ENCODE peak calls at places on chromosome 19, in nine cellular contexts. W is WERI-Rb-1; E is EL; M is neural crest cell; D is progenitor cell of endocrine pancreas; F is NCI-H1436; Q is fibroblast of the aortic adventitia; L is AG04450; K is activated naive CD4-positive, alpha-beta T cell. C is an unnamed sample.

GRCh38 chr19:11942008-11942842 is 17.3 kb downstream of the ZNF700 start:
- DNase-seq in W (no peak), E (no peak), M (no peak), D (no peak), F (no peak), Q (no peak), L (no peak), K (no peak), C (no peak)

GRCh38 chr19:19399733-19400438 is 5.6 kb upstream of the GATAD2A start:
- DNase-seq in W (no peak), E (peak), M (no peak), D (no peak), F (no peak), Q (peak), L (no peak), K (no peak), C (peak)

GRCh38 chr19:43460362-43461016 is 4.9 kb downstream of the LYPD3 start:
- DNase-seq in W (no peak), E (no peak), M (no peak), D (no peak), F (no peak), Q (no peak), L (no peak), K (no peak), C (no peak)

GRCh38 chr19:2476451-2477140 is 669 bp downstream of the GADD45B start:
- DNase-seq in W (peak), E (peak), M (no peak), D (no peak), F (no peak), Q (peak), L (no peak), K (peak), C (peak)

GRCh38 chr19:18672606-18673337 is 10.7 kb upstream of the CRTC1 start:
- DNase-seq in W (peak), E (no peak), M (no peak), D (no peak), F (no peak), Q (peak), L (no peak), K (no peak), C (peak)

GRCh38 chr19:913080-913748 is at the start of gene R3HDM4:
- DNase-seq in W (peak), E (peak), M (peak), D (peak), F (peak), Q (peak), L (no peak), K (peak), C (peak)

GRCh38 chr19:46533085-46534081 is 37.7 kb upstream of the PNMA8B start:
- DNase-seq in W (no peak), E (no peak), M (no peak), D (no peak), F (no peak), Q (no peak), L (no peak), K (no peak), C (no peak)

GRCh38 chr19:3518669-3519068 is 12.6 kb downstream of the FZR1 start:
- DNase-seq in W (no peak), E (no peak), M (no peak), D (no peak), F (no peak), Q (no peak), L (no peak), K (no peak), C (no peak)

GRCh38 chr19:18612772-18613588 is at the start of gene TMEM59L:
- DNase-seq in W (no peak), E (no peak), M (no peak), D (no peak), F (peak), Q (no peak), L (no peak), K (no peak), C (no peak)

GRCh38 chr19:41114132-41114531 is at the start of gene CYP2F1:
- DNase-seq in W (no peak), E (no peak), M (no peak), D (no peak), F (no peak), Q (no peak), L (no peak), K (no peak), C (no peak)

C was measured in MG63.